ENCODE peak calls at places on chromosomes 3 and 15, in four cellular contexts. W is ovary, H is hepatocyte, V is adrenal gland. C is an unnamed sample.

GRCh38 chr3:101310580-101311375 is 9.6 kb downstream of the IMPG2 start:
- DNase-seq in W (no peak), V (peak), H (peak), C (no peak)

GRCh38 chr3:48966367-48966766 is 23.7 kb upstream of the P4HTM start:
- DNase-seq in H (no peak), W (no peak), V (no peak), C (no peak)

GRCh38 chr3:30864158-30864557 is 30.3 kb downstream of the GADL1 start:
- DNase-seq in W (no peak), H (no peak), V (no peak), C (no peak)

GRCh38 chr3:126682046-126682445 is 22.0 kb upstream of the CHCHD6 start:
- DNase-seq in W (no peak), H (no peak), V (no peak), C (peak)

GRCh38 chr3:71436337-71436736 is 147.2 kb downstream of the FOXP1 start:
- DNase-seq in H (no peak), V (no peak), W (no peak), C (no peak)

GRCh38 chr3:170814822-170815221 is 55.2 kb downstream of the RPL22L1 start:
- DNase-seq in H (no peak), V (no peak), W (no peak), C (no peak)

GRCh38 chr15:88900309-88900981 is 5.1 kb upstream of the HAPLN3 start:
- DNase-seq in H (peak), W (no peak), V (no peak), C (no peak)

GRCh38 chr15:72857331-72858065 is 73.9 kb upstream of the ADPGK start:
- DNase-seq in W (no peak), H (no peak), V (no peak), C (no peak)

GRCh38 chr3:149214702-149215101 is 6.9 kb downstream of the CP start:
- DNase-seq in V (no peak), H (peak), W (no peak), C (no peak)

GRCh38 chr3:69182588-69183299 is 60.3 kb upstream of the LMOD3 start:
- DNase-seq in V (no peak), W (no peak), H (no peak), C (no peak)

GRCh38 chr15:60392601-60392985 is 5.2 kb downstream of the ANXA2 start:
- DNase-seq in W (no peak), V (no peak), H (peak), C (no peak)

GRCh38 chr3:113136071-113136470 is 75.3 kb upstream of the BOC start:
- DNase-seq in V (no peak), W (no peak), H (peak), C (no peak)

GRCh38 chr15:31268108-31268501 is 58.5 kb upstream of the KLF13 start:
- DNase-seq in H (no peak), V (no peak), W (no peak), C (no peak)

GRCh38 chr3:47799733-47800132 is 3.2 kb upstream of the DHX30 start:
- DNase-seq in V (no peak), W (no peak), H (no peak), C (no peak)

GRCh38 chr15:26983822-26984221 is 12.8 kb downstream of the GABRG3 start:
- DNase-seq in W (no peak), H (no peak), V (no peak), C (no peak)

GRCh38 chr15:71549697-71550096 is 260.7 kb upstream of the NR2E3 start:
- DNase-seq in V (peak), H (no peak), W (no peak), C (no peak)
- H3K27ac ChIP-seq in V (no peak), H (no peak), W (no peak), C (no peak)

GRCh38 chr3:188179006-188179966 is 25.3 kb downstream of the LPP start:
- DNase-seq in H (peak), W (no peak), V (no peak), C (no peak)
- TF ChIP-seq CTCF in H (no peak), W (no peak), V (no peak), C (no peak)

GRCh38 chr3:194785315-194785714 is 99.6 kb downstream of the FAM43A start:
- DNase-seq in W (no peak), H (no peak), V (no peak), C (peak)

GRCh38 chr3:194784341-194784740 is 98.7 kb downstream of the FAM43A start:
- DNase-seq in V (no peak), W (no peak), H (no peak), C (no peak)

GRCh38 chr3:194781617-194782016 is 95.9 kb downstream of the FAM43A start:
- DNase-seq in V (no peak), W (no peak), H (no peak), C (no peak)

GRCh38 chr3:194780706-194781105 is 95.0 kb downstream of the FAM43A start:
- DNase-seq in W (no peak), V (no peak), H (no peak), C (no peak)

GRCh38 chr3:194782767-194783404 is 97.2 kb downstream of the FAM43A start:
- DNase-seq in H (peak), W (no peak), V (no peak), C (no peak)
- H3K27ac ChIP-seq in H (peak), W (no peak), V (no peak), C (no peak)

DNA sequence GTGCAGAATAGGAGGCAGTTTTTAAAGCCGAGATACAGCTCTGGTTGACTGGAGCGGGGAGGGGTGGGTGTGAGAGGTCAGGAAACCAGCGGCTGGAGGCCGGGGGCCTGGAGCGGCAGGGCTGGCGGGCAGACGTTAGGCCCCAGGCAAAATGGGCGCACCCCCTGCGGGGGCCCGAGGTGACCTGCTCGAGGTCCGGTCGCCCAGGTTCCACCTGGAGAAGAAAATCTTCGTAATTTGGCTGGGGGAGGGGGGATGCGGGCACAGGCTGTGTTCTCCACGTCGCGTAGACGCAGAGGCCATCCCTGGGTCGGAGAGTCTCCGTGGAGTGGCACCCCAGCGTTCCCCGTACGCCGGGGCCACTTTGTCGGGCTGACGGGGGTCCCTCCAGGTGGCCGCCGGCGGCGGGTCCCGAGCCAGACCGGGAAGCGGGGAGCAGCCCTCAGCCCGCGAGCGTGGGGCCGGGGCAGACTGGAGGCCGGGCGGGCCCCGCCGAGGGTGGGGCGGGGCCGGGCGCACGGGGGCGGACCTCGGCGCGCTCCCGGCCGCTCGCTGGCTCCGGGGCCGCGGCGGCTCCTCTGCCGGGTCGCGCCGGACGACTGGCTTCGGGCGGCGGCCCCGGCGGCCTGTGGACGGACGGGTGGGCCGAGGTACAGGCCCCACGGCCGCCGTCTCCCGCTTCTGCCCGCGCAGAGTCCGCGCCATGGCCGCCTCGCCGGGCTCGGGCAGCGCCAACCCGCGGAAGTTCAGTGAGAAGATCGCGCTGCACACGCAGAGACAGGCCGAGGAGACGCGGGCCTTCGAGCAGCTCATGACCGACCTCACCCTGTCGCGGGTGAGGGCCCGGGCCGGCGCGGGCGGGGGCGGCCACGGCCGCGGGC is at the start of gene CRTC3:
- DNase-seq in V (peak), H (peak), W (peak), C (peak)
- TF ChIP-seq CTCF in V (peak), H (no peak), W (no peak), C (no peak)

GRCh38 chr15:100111103-100112060 is 230.4 kb downstream of the ADAMTS17 start:
- DNase-seq in W (no peak), H (peak), V (peak), C (peak)
- H3K27ac ChIP-seq in W (peak), H (peak), V (no peak), C (peak)

GRCh38 chr3:58292866-58293265 is 13.2 kb upstream of the RPP14 start:
- DNase-seq in V (no peak), H (no peak), W (no peak), C (no peak)

GRCh38 chr3:58285334-58285733 is 20.7 kb upstream of the RPP14 start:
- DNase-seq in V (no peak), W (no peak), H (no peak), C (no peak)

GRCh38 chr3:58287354-58287753 is 18.7 kb upstream of the RPP14 start:
- DNase-seq in W (no peak), H (no peak), V (no peak), C (no peak)

GRCh38 chr3:58291671-58292338 is 14.2 kb upstream of the RPP14 start:
- DNase-seq in W (no peak), V (no peak), H (no peak), C (no peak)

GRCh38 chr3:58288011-58288728 is 17.9 kb upstream of the RPP14 start:
- DNase-seq in W (peak), H (no peak), V (peak), C (no peak)
- TF ChIP-seq CTCF in W (no peak), H (no peak), V (no peak), C (no peak)

GRCh38 chr15:23035964-23036566 is 3.3 kb downstream of the TUBGCP5 start:
- DNase-seq in W (no peak), V (no peak), H (peak), C (no peak)
- H3K27ac ChIP-seq in W (no peak), V (no peak), H (no peak), C (no peak)

GRCh38 chr15:49370782-49371181 is 52.3 kb upstream of the FGF7 start:
- DNase-seq in V (no peak), W (no peak), H (no peak), C (no peak)
- TF ChIP-seq CTCF in V (no peak), W (no peak), H (peak), C (no peak)

DNA sequence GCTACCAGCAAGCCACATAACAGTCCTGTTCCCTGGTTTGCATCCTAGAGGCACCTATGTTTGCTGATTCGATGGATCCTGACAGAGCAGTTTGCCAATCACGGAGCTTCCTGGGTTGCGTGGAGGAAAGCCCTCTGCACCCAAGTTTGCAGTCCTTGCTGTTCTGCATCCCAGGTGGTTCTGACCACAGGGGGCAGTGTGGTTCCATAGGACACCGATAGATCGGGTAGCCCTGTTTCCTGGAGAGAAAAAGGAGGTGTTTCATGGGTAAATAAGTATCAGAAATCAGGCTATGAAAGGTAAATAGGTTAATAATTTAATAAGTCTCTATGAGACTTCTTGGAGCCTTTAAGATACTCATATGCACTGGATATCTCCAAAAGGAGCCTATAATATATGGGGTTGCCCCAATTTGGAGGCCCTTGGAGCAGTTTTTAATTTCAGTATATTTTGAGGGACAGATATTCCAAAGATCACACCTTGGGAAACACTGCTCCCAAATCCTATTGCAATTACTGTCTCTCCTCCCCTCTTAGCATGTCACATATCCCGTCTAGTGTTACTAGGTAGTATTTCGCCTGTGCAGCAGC is 194.6 kb upstream of the TPM1 start:
- DNase-seq in W (peak), H (peak), V (peak), C (no peak)
- H3K27ac ChIP-seq in W (no peak), H (no peak), V (no peak), C (no peak)